ENCODE peak calls at places on chromosomes 12 and 14, in seven cellular contexts. N is cerebellum, S is OCI-LY7, G is iPS DF 6.9, V is foreskin fibroblast, A is T-helper 1 cell, M is EH. C is an unnamed sample.

GRCh38 chr12:105580841-105581352 is 250.4 kb downstream of the C12orf75 start:
- DNase-seq in N (no peak), S (no peak), G (no peak), V (no peak), A (no peak), M (peak; percentile 12), C (no peak)

GRCh38 chr14:32576088-32576795 is 247.1 kb downstream of the AKAP6 start:
- DNase-seq in N (peak; percentile 42), S (peak; percentile 51), G (peak; percentile 16), V (no peak), A (no peak), M (peak; percentile 72), C (no peak)

GRCh38 chr14:86683525-86683924 is 1153.6 kb downstream of the FLRT2 start:
- DNase-seq in N (no peak), S (no peak), G (no peak), V (no peak), A (no peak), M (peak; percentile 13), C (no peak)

GRCh38 chr12:90102957-90103652 is 394.5 kb upstream of the ATP2B1 start:
- DNase-seq in N (peak; percentile 17), S (peak; percentile 69), G (peak; percentile 13), V (no peak), A (no peak), M (peak; percentile 61), C (no peak)

GRCh38 chr12:4607056-4607455 is 41.8 kb downstream of the AKAP3 start:
- DNase-seq in N (no peak), S (no peak), G (no peak), V (no peak), A (no peak), M (no peak), C (no peak)

GRCh38 chr12:91127751-91128150 is 16.5 kb upstream of the LUM start:
- DNase-seq in N (no peak), S (no peak), G (no peak), V (no peak), A (no peak), M (peak; percentile 88), C (no peak)

GRCh38 chr14:72443991-72444431 is 449.9 kb downstream of the DPF3 start:
- DNase-seq in N (no peak), S (peak; percentile 20), G (no peak), V (no peak), A (no peak), M (no peak), C (no peak)

GRCh38 chr12:90020436-90020835 is 311.8 kb upstream of the ATP2B1 start:
- DNase-seq in N (no peak), S (no peak), G (no peak), V (no peak), A (no peak), M (no peak), C (no peak)

GRCh38 chr12:90801776-90802175 is 153.2 kb downstream of the CCER1 start:
- DNase-seq in N (no peak), S (no peak), G (no peak), V (peak; percentile 58), A (no peak), M (peak; percentile 17), C (peak; percentile 38)

GRCh38 chr12:131101703-131102492 is 148.2 kb downstream of the ADGRD1 start:
- DNase-seq in N (no peak), S (peak; percentile 43), G (no peak), V (no peak), A (no peak), M (no peak), C (no peak)

GRCh38 chr12:131459666-131460365 is 251.1 kb upstream of the SFSWAP start:
- DNase-seq in N (no peak), S (no peak), G (no peak), V (no peak), A (no peak), M (no peak), C (no peak)

GRCh38 chr12:100267603-100268281 is 765 bp downstream of the SCYL2 start:
- DNase-seq in N (no peak), S (no peak), G (no peak), V (no peak), A (no peak), M (peak; percentile 52), C (no peak)

GRCh38 chr14:44895716-44896115 is 66.0 kb downstream of the KLHL28 start:
- DNase-seq in N (no peak), S (no peak), G (no peak), V (peak; percentile 59), A (no peak), M (peak; percentile 94), C (peak; percentile 39)